ENCODE peak calls at places on chromosome 6, in five cellular contexts. H is cardiac fibroblast, V is OCI-LY7, N is AG04449, R is GM12878. X is an unnamed sample.

GRCh38 chr6:127484207-127484858 is 25.1 kb upstream of the KIAA0408 start:
- DNase-seq in R (peak), V (peak), N (no peak), H (peak), X (peak)

GRCh38 chr6:44661221-44661609 is 273.7 kb downstream of the CDC5L start:
- DNase-seq in H (no peak), R (no peak), V (no peak), N (peak), X (no peak)

GRCh38 chr6:32932132-32932868 is 8.5 kb downstream of the HLA-DMB start:
- DNase-seq in H (peak), R (no peak), V (no peak), N (no peak), X (no peak)

GRCh38 chr6:89724981-89725380 is 86.4 kb upstream of the LYRM2 start:
- DNase-seq in H (no peak), R (no peak), N (no peak), V (no peak), X (no peak)

GRCh38 chr6:143060806-143061596 is at the start of gene AIG1:
- DNase-seq in N (no peak), R (no peak), H (no peak), V (no peak), X (peak)

GRCh38 chr6:71168233-71168765 is 120.3 kb upstream of the OGFRL1 start:
- DNase-seq in R (no peak), N (no peak), V (no peak), H (no peak), X (no peak)

GRCh38 chr6:19802656-19803055 is 34.5 kb upstream of the ID4 start:
- DNase-seq in H (no peak), V (peak), N (no peak), R (no peak), X (no peak)

GRCh38 chr6:7150381-7151064 is 42.8 kb downstream of the RREB1 start:
- DNase-seq in R (no peak), N (no peak), H (no peak), V (no peak), X (no peak)

GRCh38 chr6:130724089-130724488 is 103.1 kb upstream of the SMLR1 start:
- DNase-seq in V (no peak), H (no peak), R (no peak), N (no peak), X (no peak)

GRCh38 chr6:157821342-157822033 is 1.6 kb upstream of the SNX9 start:
- DNase-seq in R (no peak), V (no peak), H (peak), N (no peak), X (no peak)

GRCh38 chr6:46637145-46637544 is 15.5 kb downstream of the CYP39A1 start:
- DNase-seq in R (no peak), N (no peak), H (peak), V (peak), X (no peak)

GRCh38 chr6:40671338-40672050 is 84.3 kb upstream of the LRFN2 start:
- DNase-seq in V (no peak), R (no peak), N (no peak), H (no peak), X (no peak)

GRCh38 chr6:40668203-40668602 is 81.0 kb upstream of the LRFN2 start:
- DNase-seq in H (no peak), V (no peak), R (no peak), N (no peak), X (no peak)

GRCh38 chr6:40674170-40674569 is 87.0 kb upstream of the LRFN2 start:
- DNase-seq in H (no peak), R (no peak), N (no peak), V (no peak), X (no peak)

DNA sequence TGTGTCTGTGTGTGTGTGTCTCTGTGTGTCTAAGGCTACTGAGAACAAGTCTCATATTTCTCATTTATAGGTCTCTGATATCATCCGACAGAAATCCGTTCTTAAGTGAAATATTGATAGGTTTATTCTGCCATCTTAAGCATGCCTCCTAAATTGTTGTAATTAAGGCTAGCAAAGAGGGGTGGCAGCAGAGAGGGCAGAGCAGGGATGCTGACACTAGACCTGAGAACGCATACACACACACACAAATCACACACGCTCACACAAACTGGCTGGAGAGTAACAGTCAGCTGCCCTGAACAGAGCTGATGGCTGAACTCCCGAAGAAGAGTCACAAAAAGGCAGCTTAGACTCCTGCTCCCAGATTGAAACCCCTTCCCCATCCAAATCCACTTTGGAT is 85.0 kb upstream of the LRFN2 start:
- DNase-seq in V (no peak), R (no peak), H (no peak), N (no peak), X (no peak)
- TF ChIP-seq CTCF in V (no peak), R (no peak), H (no peak), N (no peak), X (no peak)

DNA sequence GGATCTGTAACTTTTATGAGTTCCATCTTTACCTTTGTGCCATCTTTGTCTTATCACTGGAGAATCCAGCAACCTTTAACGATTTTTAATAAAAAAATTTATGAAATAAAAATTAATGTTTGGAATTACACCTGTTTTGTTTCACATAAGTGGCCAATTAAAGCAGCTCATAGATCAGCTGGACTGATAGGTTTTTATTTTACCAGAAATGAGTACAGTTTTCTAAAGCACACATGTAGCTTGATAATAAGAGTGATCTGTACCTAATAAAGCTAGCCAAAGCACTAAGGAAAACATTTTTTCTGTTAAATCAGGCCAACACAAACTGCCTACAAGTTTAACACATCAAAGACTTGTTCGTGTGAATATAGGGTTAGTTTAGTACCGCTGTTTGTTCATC is 500.1 kb downstream of the CDKAL1 start:
- DNase-seq in V (no peak), H (no peak), N (no peak), R (no peak), X (no peak)
- H3K4me3 ChIP-seq in V (no peak), H (no peak), N (no peak), R (no peak), X (no peak)

GRCh38 chr6:36738108-36738507 is 40.5 kb downstream of the RAB44 start:
- DNase-seq in V (no peak), R (no peak), H (no peak), N (no peak), X (no peak)

GRCh38 chr6:36737043-36737785 is 39.6 kb downstream of the RAB44 start:
- DNase-seq in R (no peak), V (no peak), H (no peak), N (no peak), X (no peak)

GRCh38 chr6:36734486-36735060 is 36.9 kb downstream of the RAB44 start:
- DNase-seq in R (no peak), V (no peak), N (no peak), H (no peak), X (no peak)

GRCh38 chr6:36733300-36733699 is 35.7 kb downstream of the RAB44 start:
- DNase-seq in H (no peak), V (no peak), R (no peak), N (no peak), X (no peak)

DNA sequence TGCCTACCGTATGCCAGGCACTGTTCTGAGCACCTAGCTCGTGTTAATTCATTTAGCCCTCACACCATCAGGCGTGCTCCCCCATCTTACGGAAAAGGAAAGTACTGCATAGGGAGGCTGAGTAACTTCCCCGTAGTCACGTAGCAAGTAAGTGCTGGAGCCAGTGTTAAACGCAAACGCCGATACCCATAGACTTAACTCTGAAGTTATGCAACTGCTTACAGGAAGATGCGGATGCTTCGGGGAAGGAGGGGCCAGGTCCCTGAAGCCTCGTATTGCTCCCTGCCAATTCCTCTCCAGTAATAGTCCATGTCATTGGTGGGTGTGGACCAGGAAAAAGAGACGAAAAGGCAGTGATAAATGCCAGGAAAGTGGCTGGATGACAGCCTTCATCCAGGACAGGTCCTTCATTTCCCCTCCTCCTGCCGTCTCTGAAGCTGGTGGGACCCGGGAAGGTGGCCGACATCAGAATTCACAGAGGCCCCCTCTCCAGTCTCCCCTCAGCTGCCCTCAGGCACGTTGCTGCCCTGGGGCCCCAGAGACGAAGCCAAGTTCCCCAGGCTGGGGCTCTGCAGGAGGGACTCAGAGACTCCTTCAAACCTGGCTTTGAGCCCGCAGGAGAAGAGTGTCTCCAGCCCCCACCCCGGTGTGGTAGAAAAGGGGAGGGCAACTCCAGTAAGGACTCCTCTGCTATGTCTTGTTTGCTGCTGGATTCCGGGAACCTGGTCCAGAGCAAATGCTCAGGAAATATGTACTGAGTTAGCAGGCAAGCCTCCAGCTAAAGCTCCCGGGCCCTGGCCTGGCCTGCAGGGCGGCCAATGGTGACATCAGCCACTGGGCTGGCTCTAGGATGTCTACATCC is 37.7 kb downstream of the RAB44 start:
- DNase-seq in H (peak), N (peak), V (no peak), R (no peak), X (no peak)
- TF ChIP-seq CTCF in H (no peak), N (peak), V (no peak), R (peak), X (no peak)

DNA sequence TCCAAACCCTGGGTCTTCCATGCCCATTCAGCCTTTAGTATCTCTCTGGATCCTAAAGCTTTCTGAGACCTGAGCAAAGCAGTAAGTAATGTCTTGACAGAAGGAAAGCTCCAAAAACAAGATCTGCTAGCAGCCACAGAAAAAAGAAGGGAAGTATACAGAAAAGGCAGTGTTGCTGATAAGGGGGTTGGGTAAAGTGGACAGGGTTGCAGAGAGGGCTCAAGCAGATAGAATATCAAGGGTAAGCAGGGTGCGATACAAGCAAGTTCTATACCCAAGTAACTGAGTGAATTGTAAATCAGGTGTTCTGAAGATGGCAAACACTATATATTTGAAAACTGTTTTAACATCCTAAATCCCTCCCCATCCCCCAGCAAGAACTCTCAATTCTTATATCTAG is 113.4 kb upstream of the CARMIL1 start:
- DNase-seq in H (no peak), N (no peak), V (no peak), R (no peak), X (no peak)
- H3K4me3 ChIP-seq in H (no peak), N (no peak), V (no peak), R (no peak), X (no peak)

GRCh38 chr6:138035070-138035469 is 72.1 kb downstream of the PERP start:
- DNase-seq in R (no peak), H (no peak), V (no peak), N (no peak), X (no peak)
- TF ChIP-seq CTCF in R (no peak), H (no peak), V (no peak), N (no peak), X (no peak)